ENCODE peak calls at places on chromosomes 11 and 22, in four cellular contexts. One of them, this sample, is unnamed.
A peak's percentile ranks its signal among the peaks of the same experiment; 100 is the strongest.

GRCh38 chr11:58629857-58630256 is 7.4 kb downstream of the CNTF start:
- DNase-seq in H7: peak; percentile 37
- DNase-seq in iris pigment epithelial cell: peak; percentile 71
- DNase-seq in ELR: peak; percentile 77
- DNase-seq in this sample: peak; percentile 71

GRCh38 chr11:1193326-1194230 is 29.3 kb upstream of the MUC5B start:
- DNase-seq in H7: peak; percentile 48
- DNase-seq in iris pigment epithelial cell: no peak
- DNase-seq in ELR: no peak
- DNase-seq in this sample: no peak

GRCh38 chr22:31039393-31039792 is 41.7 kb upstream of the SMTN start:
- DNase-seq in H7: no peak
- DNase-seq in iris pigment epithelial cell: peak; percentile 39
- DNase-seq in ELR: peak; percentile 32
- DNase-seq in this sample: no peak

GRCh38 chr22:42080287-42080686 is 787 bp downstream of the SMDT1 start:
- DNase-seq in H7: no peak
- DNase-seq in iris pigment epithelial cell: peak; percentile 52
- DNase-seq in ELR: peak; percentile 52
- DNase-seq in this sample: peak; percentile 64

GRCh38 chr22:37628830-37629229 is 10.6 kb upstream of the SH3BP1 start:
- DNase-seq in H7: no peak
- DNase-seq in iris pigment epithelial cell: no peak
- DNase-seq in ELR: no peak
- DNase-seq in this sample: no peak

GRCh38 chr11:66909181-66909580 is 49.0 kb downstream of the PC start:
- DNase-seq in H7: no peak
- DNase-seq in iris pigment epithelial cell: no peak
- DNase-seq in ELR: no peak
- DNase-seq in this sample: no peak

GRCh38 chr11:38163526-38163925 is 1565.5 kb upstream of the RAG2 start:
- DNase-seq in H7: no peak
- DNase-seq in iris pigment epithelial cell: no peak
- DNase-seq in ELR: no peak
- DNase-seq in this sample: no peak

GRCh38 chr11:9765320-9766101 is 101.6 kb downstream of the SWAP70 start:
- DNase-seq in H7: peak; percentile 76
- DNase-seq in iris pigment epithelial cell: peak; percentile 98
- DNase-seq in ELR: peak; percentile 43
- DNase-seq in this sample: peak; percentile 89

GRCh38 chr22:46851311-46851710 is 88.9 kb downstream of the TBC1D22A start:
- DNase-seq in H7: no peak
- DNase-seq in iris pigment epithelial cell: no peak
- DNase-seq in ELR: no peak
- DNase-seq in this sample: no peak

GRCh38 chr22:46077669-46078099 is 72.6 kb upstream of the PPARA start:
- DNase-seq in H7: no peak
- DNase-seq in iris pigment epithelial cell: no peak
- DNase-seq in ELR: peak; percentile 64
- DNase-seq in this sample: peak; percentile 38

GRCh38 chr22:42090596-42091445 is at the start of gene NDUFA6:
- DNase-seq in H7: peak; percentile 99
- DNase-seq in iris pigment epithelial cell: peak; percentile 99
- DNase-seq in ELR: peak; percentile 99
- DNase-seq in this sample: peak; percentile 99

GRCh38 chr11:91813263-91813662 is 411.4 kb upstream of the FAT3 start:
- DNase-seq in H7: no peak
- DNase-seq in iris pigment epithelial cell: no peak
- DNase-seq in ELR: no peak
- DNase-seq in this sample: no peak

GRCh38 chr11:110761994-110762393 is 49.8 kb upstream of the ARHGAP20 start:
- DNase-seq in H7: no peak
- DNase-seq in iris pigment epithelial cell: no peak
- DNase-seq in ELR: no peak
- DNase-seq in this sample: peak; percentile 62

GRCh38 chr11:63999349-64000025 is 13.2 kb downstream of the OTUB1 start:
- DNase-seq in H7: peak; percentile 98
- DNase-seq in iris pigment epithelial cell: peak; percentile 63
- DNase-seq in ELR: peak; percentile 54
- DNase-seq in this sample: peak; percentile 35

GRCh38 chr11:133619973-133620372 is 87.7 kb upstream of the OPCML start:
- DNase-seq in H7: no peak
- DNase-seq in iris pigment epithelial cell: no peak
- DNase-seq in ELR: no peak
- DNase-seq in this sample: no peak

GRCh38 chr22:18988958-18989357 is 52.9 kb upstream of the PRODH start:
- DNase-seq in H7: no peak
- DNase-seq in iris pigment epithelial cell: no peak
- DNase-seq in ELR: no peak
- DNase-seq in this sample: no peak

GRCh38 chr11:22728600-22729394 is 62.4 kb downstream of the GAS2 start:
- DNase-seq in H7: no peak
- DNase-seq in iris pigment epithelial cell: no peak
- DNase-seq in ELR: no peak
- DNase-seq in this sample: peak; percentile 46

GRCh38 chr22:39502789-39503464 is 837 bp downstream of the MIEF1 start:
- DNase-seq in H7: peak; percentile 32
- DNase-seq in iris pigment epithelial cell: peak; percentile 39
- DNase-seq in ELR: peak; percentile 53
- DNase-seq in this sample: no peak

GRCh38 chr22:19942071-19942885 is 660 bp upstream of the TXNRD2 start:
- DNase-seq in H7: peak; percentile 37
- DNase-seq in iris pigment epithelial cell: peak; percentile 79
- DNase-seq in ELR: peak; percentile 48
- DNase-seq in this sample: peak; percentile 57

GRCh38 chr22:42635531-42635930 is 4.9 kb downstream of the ATP5MGL start:
- DNase-seq in H7: no peak
- DNase-seq in iris pigment epithelial cell: peak; percentile 90
- DNase-seq in ELR: peak; percentile 95
- DNase-seq in this sample: peak; percentile 93

GRCh38 chr11:121133046-121133445 is 32.0 kb downstream of the TECTA start:
- DNase-seq in H7: no peak
- DNase-seq in iris pigment epithelial cell: no peak
- DNase-seq in ELR: no peak
- DNase-seq in this sample: no peak

GRCh38 chr11:47270331-47271271 is 668 bp downstream of the MADD start:
- DNase-seq in H7: peak; percentile 91
- DNase-seq in iris pigment epithelial cell: peak; percentile 65
- DNase-seq in ELR: peak; percentile 59
- DNase-seq in this sample: peak; percentile 39

GRCh38 chr22:19615001-19615461 is 90.8 kb upstream of the CLDN5 start:
- DNase-seq in H7: peak; percentile 46
- DNase-seq in iris pigment epithelial cell: no peak
- DNase-seq in ELR: no peak
- DNase-seq in this sample: peak; percentile 31

GRCh38 chr11:134646561-134646960 is 234.5 kb upstream of the B3GAT1 start:
- DNase-seq in H7: no peak
- DNase-seq in iris pigment epithelial cell: no peak
- DNase-seq in ELR: no peak
- DNase-seq in this sample: no peak

GRCh38 chr11:12581923-12582322 is 92.3 kb upstream of the TEAD1 start:
- DNase-seq in H7: no peak
- DNase-seq in iris pigment epithelial cell: peak; percentile 84
- DNase-seq in ELR: peak; percentile 89
- DNase-seq in this sample: no peak

GRCh38 chr22:43964314-43964857 is 9.1 kb downstream of the SAMM50 start:
- DNase-seq in H7: no peak
- DNase-seq in iris pigment epithelial cell: no peak
- DNase-seq in ELR: no peak
- DNase-seq in this sample: no peak

GRCh38 chr22:25622011-25622410 is 57.5 kb downstream of the GRK3 start:
- DNase-seq in H7: no peak
- DNase-seq in iris pigment epithelial cell: peak; percentile 38
- DNase-seq in ELR: no peak
- DNase-seq in this sample: no peak

GRCh38 chr22:36644333-36644757 is 59.2 kb downstream of the CACNG2 start:
- DNase-seq in H7: peak; percentile 75
- DNase-seq in iris pigment epithelial cell: peak; percentile 91
- DNase-seq in ELR: peak; percentile 92
- DNase-seq in this sample: peak; percentile 90

This sample was measured in dermis blood vessel endothelial cell.